ENCODE peak calls at places on chromosomes 13 and 19, in six cellular contexts. F is cardiac fibroblast, I is HFFc6, W is SK-N-SH, H is mucosa of descending colon, L is AG04450. Z is an unnamed sample.

GRCh38 chr19:46746281-46746965 is at the start of gene STRN4:
- DNase-seq in H (no peak), I (no peak), W (peak), L (no peak), F (peak), Z (peak)

GRCh38 chr13:77002590-77003190 is 10.8 kb downstream of the CLN5 start:
- DNase-seq in F (peak), H (no peak), L (no peak), I (peak), W (peak), Z (no peak)

GRCh38 chr19:22545751-22546150 is 88.4 kb upstream of the ZNF492 start:
- DNase-seq in I (no peak), W (peak), F (no peak), L (no peak), H (no peak), Z (no peak)

GRCh38 chr13:24747248-24748151 is 16.5 kb upstream of the RNF17 start:
- DNase-seq in L (no peak), I (no peak), W (no peak), H (no peak), F (peak), Z (peak)

GRCh38 chr13:107767119-107767518 is 448.2 kb downstream of the LIG4 start:
- DNase-seq in H (no peak), W (peak), I (no peak), F (no peak), L (no peak), Z (no peak)

GRCh38 chr13:79973533-79973963 is 367.4 kb downstream of the SPRY2 start:
- DNase-seq in W (peak), H (no peak), L (no peak), F (no peak), I (no peak), Z (no peak)

GRCh38 chr13:45548281-45548680 is 67.3 kb downstream of the ERICH6B start:
- DNase-seq in I (no peak), F (no peak), W (no peak), H (no peak), L (no peak), Z (no peak)

GRCh38 chr13:75895168-75895567 is 259.0 kb downstream of the LMO7 start:
- DNase-seq in H (no peak), L (no peak), I (no peak), W (no peak), F (no peak), Z (no peak)

GRCh38 chr19:42360787-42361544 is 29.1 kb downstream of the CNFN start:
- DNase-seq in L (no peak), F (no peak), H (no peak), I (no peak), W (peak), Z (no peak)

GRCh38 chr19:11191273-11191755 is 6.0 kb downstream of the KANK2 start:
- DNase-seq in L (no peak), H (peak), F (peak), I (peak), W (peak), Z (no peak)

GRCh38 chr19:49442793-49443365 is 1.6 kb upstream of the SLC17A7 start:
- DNase-seq in F (peak), I (peak), H (peak), L (peak), W (peak), Z (peak)

GRCh38 chr19:1561236-1561842 is 6.8 kb downstream of the MEX3D start:
- DNase-seq in W (no peak), I (no peak), L (no peak), H (no peak), F (no peak), Z (no peak)

GRCh38 chr13:33446821-33447481 is 161.4 kb upstream of the STARD13 start:
- DNase-seq in W (no peak), H (no peak), I (peak), F (no peak), L (no peak), Z (no peak)

GRCh38 chr19:36819130-36819630 is 19.0 kb downstream of the ZNF790 start:
- DNase-seq in F (peak), H (no peak), W (no peak), L (no peak), I (no peak), Z (no peak)

GRCh38 chr19:2032296-2032941 is 16.9 kb upstream of the BTBD2 start:
- DNase-seq in H (peak), F (peak), W (peak), I (peak), L (no peak), Z (no peak)

GRCh38 chr19:39310558-39311311 is 9.9 kb downstream of the LRFN1 start:
- DNase-seq in L (no peak), W (no peak), H (no peak), I (no peak), F (peak), Z (no peak)

GRCh38 chr19:10699650-10700335 is 1.4 kb upstream of the QTRT1 start:
- DNase-seq in W (peak), L (peak), F (peak), I (peak), H (no peak), Z (no peak)

GRCh38 chr13:25874907-25875306 is 176.9 kb downstream of the SHISA2 start:
- DNase-seq in I (no peak), L (no peak), W (no peak), H (no peak), F (no peak), Z (no peak)

GRCh38 chr13:98771838-98772611 is 19.6 kb upstream of the SLC15A1 start:
- DNase-seq in I (no peak), F (no peak), W (no peak), H (no peak), L (no peak), Z (no peak)

GRCh38 chr19:49985926-49986325 is 25.0 kb upstream of the SIGLEC11 start:
- DNase-seq in L (no peak), W (no peak), F (no peak), H (no peak), I (no peak), Z (no peak)

GRCh38 chr13:113906566-113906965 is 42.7 kb upstream of the GAS6 start:
- DNase-seq in W (no peak), H (no peak), F (no peak), I (no peak), L (no peak), Z (no peak)

GRCh38 chr19:8618751-8619150 is 8.2 kb upstream of the ADAMTS10 start:
- DNase-seq in I (no peak), W (no peak), L (no peak), F (no peak), H (no peak), Z (no peak)

GRCh38 chr13:21050288-21051197 is 10.8 kb downstream of the LATS2 start:
- DNase-seq in F (no peak), W (no peak), L (no peak), I (no peak), H (no peak), Z (no peak)

GRCh38 chr19:19642506-19643157 is 825 bp downstream of the GMIP start:
- DNase-seq in W (peak), F (no peak), L (no peak), I (no peak), H (no peak), Z (no peak)

GRCh38 chr19:57719901-57720519 is 7.4 kb downstream of the ZNF671 start:
- DNase-seq in F (no peak), H (no peak), L (no peak), W (no peak), I (no peak), Z (no peak)

GRCh38 chr19:52638601-52639000 is 446 bp upstream of the ZNF83 start:
- DNase-seq in F (no peak), L (peak), I (no peak), W (peak), H (peak), Z (no peak)

GRCh38 chr13:99626461-99627082 is 125.3 kb downstream of the TM9SF2 start:
- DNase-seq in F (peak), W (no peak), L (no peak), H (no peak), I (peak), Z (no peak)

GRCh38 chr19:16998635-16999194 is 27.9 kb downstream of the CPAMD8 start:
- DNase-seq in W (no peak), H (no peak), L (no peak), I (no peak), F (no peak), Z (no peak)

GRCh38 chr13:44311011-44311481 is 62.6 kb upstream of the SERP2 start:
- DNase-seq in H (no peak), L (no peak), I (no peak), W (no peak), F (peak), Z (no peak)

GRCh38 chr19:47863514-47863936 is 4.5 kb downstream of the TPRX2 start:
- DNase-seq in L (peak), I (peak), H (peak), F (peak), W (peak), Z (peak)

GRCh38 chr13:98105929-98106336 is 37.0 kb upstream of the FARP1 start:
- DNase-seq in L (no peak), H (no peak), W (no peak), I (peak), F (peak), Z (no peak)

GRCh38 chr19:7200739-7201138 is 93.5 kb downstream of the INSR start:
- DNase-seq in F (no peak), L (no peak), I (no peak), H (no peak), W (no peak), Z (no peak)

GRCh38 chr13:98648141-98648540 is 71.2 kb upstream of the STK24 start:
- DNase-seq in I (no peak), F (no peak), W (no peak), L (no peak), H (no peak), Z (no peak)

GRCh38 chr19:50759886-50760285 is 10.4 kb upstream of the GPR32 start:
- DNase-seq in I (peak), F (peak), W (no peak), H (no peak), L (no peak), Z (no peak)

GRCh38 chr13:29103036-29103800 is 283.1 kb downstream of the MTUS2 start:
- DNase-seq in F (no peak), I (no peak), W (no peak), H (no peak), L (no peak), Z (no peak)

GRCh38 chr13:29110003-29110402 is 289.9 kb downstream of the MTUS2 start:
- DNase-seq in W (no peak), L (no peak), F (no peak), I (no peak), H (no peak), Z (no peak)

GRCh38 chr13:29106651-29107050 is 286.5 kb downstream of the MTUS2 start:
- DNase-seq in W (no peak), L (no peak), I (no peak), H (no peak), F (no peak), Z (no peak)

GRCh38 chr13:29104461-29104860 is 284.3 kb downstream of the MTUS2 start:
- DNase-seq in I (no peak), L (no peak), W (no peak), H (no peak), F (no peak), Z (no peak)

GRCh38 chr13:29105779-29106178 is 285.6 kb downstream of the MTUS2 start:
- DNase-seq in L (no peak), I (no peak), F (no peak), W (peak), H (no peak), Z (no peak)
- TF ChIP-seq CTCF in L (no peak), I (peak), F (no peak), W (peak), H (no peak), Z (peak)

GRCh38 chr19:29467824-29468401 is 57.9 kb upstream of the VSTM2B start:
- DNase-seq in H (no peak), I (peak), F (peak), L (no peak), W (peak), Z (no peak)
- TF ChIP-seq CTCF in H (no peak), I (peak), F (peak), L (peak), W (peak), Z (peak)

DNA sequence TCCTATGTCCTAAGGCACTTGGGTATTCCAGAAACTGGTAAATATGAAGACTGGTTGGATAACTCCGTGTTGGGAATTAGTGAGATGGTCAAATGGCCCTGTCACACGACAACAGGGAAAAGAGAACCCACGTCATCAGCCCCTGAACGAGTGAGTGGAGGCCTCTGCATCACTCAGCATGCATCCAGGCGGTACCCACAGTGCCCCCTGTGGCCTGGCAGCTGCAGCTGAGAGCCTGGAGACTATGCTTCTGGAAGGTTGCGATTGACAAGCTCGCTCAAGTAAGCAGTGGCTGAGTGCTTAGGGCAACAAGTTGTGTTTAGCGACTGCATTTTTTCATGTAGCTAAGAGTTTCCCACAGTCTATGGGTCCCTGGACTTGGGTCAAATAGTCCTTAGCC is 55.9 kb downstream of the COL4A2 start:
- DNase-seq in H (no peak), L (no peak), I (no peak), W (no peak), F (no peak), Z (no peak)
- TF ChIP-seq CTCF in H (no peak), L (peak), I (peak), W (peak), F (peak), Z (peak)

GRCh38 chr13:71303144-71303543 is 563.9 kb downstream of the DACH1 start:
- DNase-seq in I (no peak), H (no peak), L (no peak), W (no peak), F (peak), Z (no peak)
- TF ChIP-seq CTCF in I (no peak), H (no peak), L (no peak), W (peak), F (no peak), Z (peak)

GRCh38 chr19:55208880-55209429 is 346 bp downstream of the PTPRH start:
- DNase-seq in F (no peak), H (no peak), W (no peak), L (no peak), I (no peak), Z (no peak)

GRCh38 chr19:55210120-55210493 is 806 bp upstream of the PTPRH start:
- DNase-seq in L (peak), I (peak), F (peak), W (no peak), H (no peak), Z (no peak)

GRCh38 chr19:55213547-55213946 is 4.2 kb upstream of the PTPRH start:
- DNase-seq in L (no peak), F (no peak), I (no peak), W (no peak), H (no peak), Z (no peak)

GRCh38 chr19:55209430-55210119 is at the start of gene PTPRH:
- DNase-seq in L (no peak), F (no peak), I (peak), H (peak), W (no peak), Z (no peak)

DNA sequence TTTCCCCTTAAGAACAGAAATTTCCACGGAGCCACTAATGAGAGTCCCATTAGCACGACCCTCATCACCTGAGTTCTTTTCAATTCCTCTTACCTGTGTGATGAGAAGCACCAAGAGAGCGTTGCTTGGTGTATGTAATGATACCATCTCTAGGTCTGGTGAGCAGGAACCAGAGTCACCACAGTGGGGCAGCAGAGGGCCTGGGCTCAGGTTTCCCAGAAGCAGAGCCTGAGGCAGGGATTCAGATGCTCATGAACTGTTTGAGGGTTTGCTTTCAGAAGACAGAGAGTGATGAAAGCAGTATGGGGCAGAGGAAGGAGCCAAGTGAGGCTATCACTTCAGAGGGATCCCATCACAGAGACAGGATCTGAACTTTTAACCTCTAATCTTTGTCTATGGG is 3.1 kb upstream of the PTPRH start:
- DNase-seq in W (no peak), I (no peak), L (no peak), F (no peak), H (peak), Z (no peak)
- TF ChIP-seq CTCF in W (peak), I (peak), L (no peak), F (peak), H (peak), Z (peak)

GRCh38 chr19:35043906-35044305 is 2.4 kb downstream of the HPN start:
- DNase-seq in L (no peak), H (no peak), I (no peak), W (no peak), F (no peak), Z (no peak)

GRCh38 chr19:35042954-35043604 is 1.6 kb downstream of the HPN start:
- DNase-seq in W (no peak), I (no peak), F (no peak), H (no peak), L (no peak), Z (no peak)

GRCh38 chr19:35046461-35046860 is 4.9 kb downstream of the HPN start:
- DNase-seq in L (no peak), H (no peak), W (no peak), I (no peak), F (no peak), Z (no peak)

GRCh38 chr19:35044317-35045117 is 3.0 kb downstream of the HPN start:
- DNase-seq in W (peak), F (peak), H (peak), L (no peak), I (peak), Z (peak)

GRCh38 chr19:35045667-35046300 is 4.3 kb downstream of the HPN start:
- DNase-seq in H (peak), F (peak), I (peak), L (no peak), W (peak), Z (no peak)
- TF ChIP-seq CTCF in H (no peak), F (peak), I (peak), L (peak), W (peak), Z (no peak)

Z was measured in progenitor cell of endocrine pancreas.